ENCODE peak calls at places on chromosomes 1 and 21, in six cellular contexts. One of them, this sample, is unnamed.

GRCh38 chr1:14899686-14900085 is 253.9 kb upstream of the TMEM51 start:
- DNase-seq in osteoblast: peak
- DNase-seq in PC-3: no peak
- DNase-seq in A549: no peak
- DNase-seq in CD8-positive, alpha-beta T cell: no peak
- DNase-seq in testis: no peak
- DNase-seq in this sample: no peak

GRCh38 chr1:29708818-29709710 is 472.7 kb downstream of the PTPRU start:
- DNase-seq in osteoblast: peak
- DNase-seq in PC-3: peak
- DNase-seq in A549: peak
- DNase-seq in CD8-positive, alpha-beta T cell: no peak
- DNase-seq in testis: no peak
- DNase-seq in this sample: no peak

GRCh38 chr1:34845131-34845901 is 14.2 kb downstream of the SMIM12 start:
- DNase-seq in osteoblast: no peak
- DNase-seq in PC-3: no peak
- DNase-seq in A549: no peak
- DNase-seq in CD8-positive, alpha-beta T cell: no peak
- DNase-seq in testis: no peak
- DNase-seq in this sample: no peak

GRCh38 chr1:86739901-86740507 is 35.6 kb downstream of the SH3GLB1 start:
- DNase-seq in osteoblast: no peak
- DNase-seq in PC-3: no peak
- DNase-seq in A549: no peak
- DNase-seq in CD8-positive, alpha-beta T cell: no peak
- DNase-seq in testis: no peak
- DNase-seq in this sample: no peak

GRCh38 chr1:93591833-93592635 is 89.6 kb downstream of the BCAR3 start:
- DNase-seq in osteoblast: peak
- DNase-seq in PC-3: peak
- DNase-seq in A549: peak
- DNase-seq in CD8-positive, alpha-beta T cell: peak
- DNase-seq in testis: no peak
- DNase-seq in this sample: no peak

GRCh38 chr21:23921670-23922418 is 1685.4 kb downstream of the MRPL39 start:
- DNase-seq in osteoblast: no peak
- DNase-seq in PC-3: no peak
- DNase-seq in A549: no peak
- DNase-seq in CD8-positive, alpha-beta T cell: no peak
- DNase-seq in testis: peak
- DNase-seq in this sample: no peak

GRCh38 chr1:23515905-23516304 is 15.1 kb downstream of the E2F2 start:
- DNase-seq in osteoblast: no peak
- DNase-seq in PC-3: no peak
- DNase-seq in A549: no peak
- DNase-seq in CD8-positive, alpha-beta T cell: no peak
- DNase-seq in testis: no peak
- DNase-seq in this sample: no peak

GRCh38 chr1:163535807-163536206 is 214.1 kb downstream of the NUF2 start:
- DNase-seq in osteoblast: no peak
- DNase-seq in PC-3: peak
- DNase-seq in A549: peak
- DNase-seq in CD8-positive, alpha-beta T cell: no peak
- DNase-seq in testis: no peak
- DNase-seq in this sample: no peak

GRCh38 chr1:60895167-60896124 is 186.9 kb upstream of the NFIA start:
- DNase-seq in osteoblast: no peak
- DNase-seq in PC-3: no peak
- DNase-seq in A549: no peak
- DNase-seq in CD8-positive, alpha-beta T cell: no peak
- DNase-seq in testis: no peak
- DNase-seq in this sample: no peak

GRCh38 chr21:35102488-35103407 is 53.6 kb upstream of the RUNX1 start:
- DNase-seq in osteoblast: no peak
- DNase-seq in PC-3: no peak
- DNase-seq in A549: no peak
- DNase-seq in CD8-positive, alpha-beta T cell: peak
- DNase-seq in testis: peak
- DNase-seq in this sample: no peak

GRCh38 chr1:44316231-44316759 is 38.8 kb downstream of the ERI3 start:
- DNase-seq in osteoblast: no peak
- DNase-seq in PC-3: no peak
- DNase-seq in A549: no peak
- DNase-seq in CD8-positive, alpha-beta T cell: no peak
- DNase-seq in testis: no peak
- DNase-seq in this sample: no peak

GRCh38 chr1:20405893-20406604 is 80.0 kb downstream of the CAMK2N1 start:
- DNase-seq in osteoblast: peak
- DNase-seq in PC-3: no peak
- DNase-seq in A549: no peak
- DNase-seq in CD8-positive, alpha-beta T cell: peak
- DNase-seq in testis: no peak
- DNase-seq in this sample: no peak

GRCh38 chr1:241229216-241229615 is 127.8 kb downstream of the RGS7 start:
- DNase-seq in osteoblast: no peak
- DNase-seq in PC-3: no peak
- DNase-seq in A549: no peak
- DNase-seq in CD8-positive, alpha-beta T cell: no peak
- DNase-seq in testis: no peak
- DNase-seq in this sample: no peak

GRCh38 chr1:11339346-11340247 is 66.6 kb downstream of the UBIAD1 start:
- DNase-seq in osteoblast: peak
- DNase-seq in PC-3: peak
- DNase-seq in A549: no peak
- DNase-seq in CD8-positive, alpha-beta T cell: no peak
- DNase-seq in testis: peak
- DNase-seq in this sample: no peak

GRCh38 chr1:175176246-175176645 is 16.3 kb downstream of the KIAA0040 start:
- DNase-seq in osteoblast: no peak
- DNase-seq in PC-3: peak
- DNase-seq in A549: no peak
- DNase-seq in CD8-positive, alpha-beta T cell: no peak
- DNase-seq in testis: no peak
- DNase-seq in this sample: no peak

GRCh38 chr1:42824481-42825057 is 7.4 kb upstream of the SVBP start:
- DNase-seq in osteoblast: no peak
- DNase-seq in PC-3: no peak
- DNase-seq in A549: no peak
- DNase-seq in CD8-positive, alpha-beta T cell: no peak
- DNase-seq in testis: no peak
- DNase-seq in this sample: no peak

GRCh38 chr1:223285452-223285851 is 78.5 kb downstream of the SUSD4 start:
- DNase-seq in osteoblast: no peak
- DNase-seq in PC-3: no peak
- DNase-seq in A549: no peak
- DNase-seq in CD8-positive, alpha-beta T cell: no peak
- DNase-seq in testis: no peak
- DNase-seq in this sample: no peak

GRCh38 chr1:1144122-1144842 is 28.4 kb upstream of the C1orf159 start:
- DNase-seq in osteoblast: no peak
- DNase-seq in PC-3: no peak
- DNase-seq in A549: no peak
- DNase-seq in CD8-positive, alpha-beta T cell: peak
- DNase-seq in testis: no peak
- DNase-seq in this sample: no peak

GRCh38 chr1:77063118-77063517 is 156.1 kb downstream of the PIGK start:
- DNase-seq in osteoblast: no peak
- DNase-seq in PC-3: peak
- DNase-seq in A549: no peak
- DNase-seq in CD8-positive, alpha-beta T cell: no peak
- DNase-seq in testis: no peak
- DNase-seq in this sample: no peak

GRCh38 chr1:21099034-21099868 is 77.4 kb downstream of the EIF4G3 start:
- DNase-seq in osteoblast: no peak
- DNase-seq in PC-3: peak
- DNase-seq in A549: no peak
- DNase-seq in CD8-positive, alpha-beta T cell: no peak
- DNase-seq in testis: no peak
- DNase-seq in this sample: no peak

GRCh38 chr21:17279663-17280062 is 233.2 kb upstream of the CXADR start:
- DNase-seq in osteoblast: no peak
- DNase-seq in PC-3: no peak
- DNase-seq in A549: no peak
- DNase-seq in CD8-positive, alpha-beta T cell: no peak
- DNase-seq in testis: no peak
- DNase-seq in this sample: no peak

GRCh38 chr1:25727819-25728286 is 72.1 kb upstream of the SELENON start:
- DNase-seq in osteoblast: peak
- DNase-seq in PC-3: no peak
- DNase-seq in A549: no peak
- DNase-seq in CD8-positive, alpha-beta T cell: no peak
- DNase-seq in testis: peak
- DNase-seq in this sample: no peak

GRCh38 chr1:25729774-25730173 is 70.2 kb upstream of the SELENON start:
- DNase-seq in osteoblast: no peak
- DNase-seq in PC-3: no peak
- DNase-seq in A549: no peak
- DNase-seq in CD8-positive, alpha-beta T cell: no peak
- DNase-seq in testis: no peak
- DNase-seq in this sample: no peak

GRCh38 chr1:25727026-25727818 is 72.8 kb upstream of the SELENON start:
- DNase-seq in osteoblast: peak
- DNase-seq in PC-3: no peak
- DNase-seq in A549: no peak
- DNase-seq in CD8-positive, alpha-beta T cell: no peak
- DNase-seq in testis: no peak
- DNase-seq in this sample: no peak

GRCh38 chr1:25728301-25728935 is 71.6 kb upstream of the SELENON start:
- DNase-seq in osteoblast: peak
- DNase-seq in PC-3: no peak
- DNase-seq in A549: no peak
- DNase-seq in CD8-positive, alpha-beta T cell: no peak
- DNase-seq in testis: no peak
- DNase-seq in this sample: no peak

GRCh38 chr1:25729045-25729444 is 70.9 kb upstream of the SELENON start:
- DNase-seq in osteoblast: no peak
- DNase-seq in PC-3: no peak
- DNase-seq in A549: no peak
- DNase-seq in CD8-positive, alpha-beta T cell: no peak
- DNase-seq in testis: no peak
- DNase-seq in this sample: no peak
- H3K27ac ChIP-seq in osteoblast: no peak
- H3K27ac ChIP-seq in PC-3: no peak
- H3K27ac ChIP-seq in A549: no peak
- H3K27ac ChIP-seq in CD8-positive, alpha-beta T cell: no peak
- H3K27ac ChIP-seq in testis: no peak
- H3K27ac ChIP-seq in this sample: no peak

DNA sequence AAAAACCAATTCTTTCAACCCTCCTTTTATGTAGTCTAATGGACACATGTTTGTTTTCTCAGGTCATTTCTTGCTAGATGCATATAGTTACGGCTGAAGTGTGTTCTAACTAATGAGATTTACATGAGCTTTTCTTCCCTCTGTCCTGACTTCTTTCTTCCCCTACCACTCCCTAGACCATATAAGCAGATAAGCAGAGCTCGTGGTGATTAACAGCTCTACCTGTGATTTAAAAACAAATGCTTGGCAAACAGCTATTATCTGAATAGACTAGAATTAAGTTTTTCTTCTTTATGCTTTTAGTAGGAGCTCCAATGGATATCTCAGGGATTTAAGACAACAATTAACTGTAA is 18.6 kb downstream of the KHDRBS1 start:
- DNase-seq in osteoblast: no peak
- DNase-seq in PC-3: no peak
- DNase-seq in A549: no peak
- DNase-seq in CD8-positive, alpha-beta T cell: no peak
- DNase-seq in testis: no peak
- DNase-seq in this sample: no peak
- H3K27ac ChIP-seq in osteoblast: peak
- H3K27ac ChIP-seq in PC-3: no peak
- H3K27ac ChIP-seq in A549: no peak
- H3K27ac ChIP-seq in CD8-positive, alpha-beta T cell: no peak
- H3K27ac ChIP-seq in testis: no peak
- H3K27ac ChIP-seq in this sample: peak

DNA sequence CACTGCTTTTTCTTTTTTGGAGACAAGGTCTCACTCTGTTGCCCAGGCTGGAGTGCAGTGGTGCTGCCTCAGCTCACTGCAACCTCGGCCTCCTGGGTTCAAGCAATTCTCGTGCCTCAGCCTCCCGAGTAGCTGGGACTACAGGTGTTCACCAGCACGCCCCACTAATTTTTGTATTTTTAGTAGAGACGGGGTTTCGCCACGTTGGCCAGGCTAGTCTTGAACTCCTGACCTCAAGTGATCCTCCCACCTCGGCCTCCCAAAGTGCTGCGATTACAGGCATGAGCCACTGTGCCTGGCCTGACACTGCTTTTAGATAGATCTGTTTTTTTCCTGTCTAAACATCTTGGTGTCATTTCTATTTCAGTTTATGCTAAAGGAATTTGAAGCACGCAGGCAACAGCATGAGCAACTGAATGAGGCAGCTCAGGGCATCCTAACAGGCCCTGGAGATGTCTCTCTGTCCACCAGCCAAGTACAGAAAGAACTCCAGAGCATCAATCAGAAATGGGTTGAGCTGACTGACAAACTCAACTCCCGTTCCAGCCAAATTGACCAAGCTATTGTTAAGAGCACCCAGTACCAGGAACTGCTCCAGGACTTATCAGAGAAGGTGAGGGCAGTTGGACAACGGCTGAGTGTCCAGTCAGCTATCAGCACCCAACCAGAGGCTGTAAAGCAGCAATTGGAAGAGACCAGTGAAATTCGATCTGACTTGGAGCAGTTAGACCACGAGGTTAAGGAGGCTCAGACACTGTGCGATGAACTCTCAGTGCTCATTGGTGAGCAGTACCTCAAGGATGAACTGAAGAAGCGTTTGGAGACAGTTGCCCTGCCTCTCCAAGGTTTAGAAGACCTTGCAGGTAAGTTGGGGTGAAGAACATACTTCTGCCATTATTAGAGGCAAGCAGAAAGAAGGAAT is 106.1 kb upstream of the BMP8A start:
- DNase-seq in osteoblast: no peak
- DNase-seq in PC-3: no peak
- DNase-seq in A549: no peak
- DNase-seq in CD8-positive, alpha-beta T cell: no peak
- DNase-seq in testis: no peak
- DNase-seq in this sample: no peak
- H3K27ac ChIP-seq in osteoblast: no peak
- H3K27ac ChIP-seq in PC-3: no peak
- H3K27ac ChIP-seq in A549: no peak
- H3K27ac ChIP-seq in CD8-positive, alpha-beta T cell: no peak
- H3K27ac ChIP-seq in testis: no peak
- H3K27ac ChIP-seq in this sample: peak

GRCh38 chr1:59670662-59671061 is 144.1 kb upstream of the HOOK1 start:
- DNase-seq in osteoblast: no peak
- DNase-seq in PC-3: no peak
- DNase-seq in A549: no peak
- DNase-seq in CD8-positive, alpha-beta T cell: no peak
- DNase-seq in testis: no peak
- DNase-seq in this sample: no peak

GRCh38 chr1:59667020-59667419 is 147.7 kb upstream of the HOOK1 start:
- DNase-seq in osteoblast: no peak
- DNase-seq in PC-3: no peak
- DNase-seq in A549: no peak
- DNase-seq in CD8-positive, alpha-beta T cell: no peak
- DNase-seq in testis: no peak
- DNase-seq in this sample: no peak

GRCh38 chr1:59664167-59664566 is 150.6 kb upstream of the HOOK1 start:
- DNase-seq in osteoblast: no peak
- DNase-seq in PC-3: no peak
- DNase-seq in A549: no peak
- DNase-seq in CD8-positive, alpha-beta T cell: no peak
- DNase-seq in testis: no peak
- DNase-seq in this sample: no peak

GRCh38 chr1:59669752-59670312 is 144.9 kb upstream of the HOOK1 start:
- DNase-seq in osteoblast: no peak
- DNase-seq in PC-3: no peak
- DNase-seq in A549: no peak
- DNase-seq in CD8-positive, alpha-beta T cell: no peak
- DNase-seq in testis: peak
- DNase-seq in this sample: no peak

GRCh38 chr1:59666106-59666505 is 148.6 kb upstream of the HOOK1 start:
- DNase-seq in osteoblast: no peak
- DNase-seq in PC-3: no peak
- DNase-seq in A549: no peak
- DNase-seq in CD8-positive, alpha-beta T cell: no peak
- DNase-seq in testis: no peak
- DNase-seq in this sample: no peak
- H3K27ac ChIP-seq in osteoblast: no peak
- H3K27ac ChIP-seq in PC-3: no peak
- H3K27ac ChIP-seq in A549: no peak
- H3K27ac ChIP-seq in CD8-positive, alpha-beta T cell: no peak
- H3K27ac ChIP-seq in testis: no peak
- H3K27ac ChIP-seq in this sample: no peak

This sample was measured in esophagus squamous epithelium.